ENCODE peak calls at places on chromosome 12, in four cellular contexts. One of them, this sample, is unnamed.

GRCh38 chr12:68334136-68334535 is 2.0 kb upstream of the MDM1 start:
- DNase-seq in GM12878: peak
- DNase-seq in HepG2: no peak
- DNase-seq in K562: no peak
- DNase-seq in this sample: no peak

GRCh38 chr12:3231399-3231876 is 154.3 kb downstream of the TSPAN9 start:
- DNase-seq in K562: no peak
- DNase-seq in HepG2: no peak
- DNase-seq in GM12878: no peak
- DNase-seq in this sample: peak

GRCh38 chr12:42462486-42462885 is 127.1 kb downstream of the PRICKLE1 start:
- DNase-seq in K562: no peak
- DNase-seq in GM12878: no peak
- DNase-seq in HepG2: no peak
- DNase-seq in this sample: no peak

GRCh38 chr12:467591-467990 is 7.9 kb downstream of the B4GALNT3 start:
- DNase-seq in GM12878: no peak
- DNase-seq in K562: no peak
- DNase-seq in HepG2: no peak
- DNase-seq in this sample: no peak

GRCh38 chr12:21773799-21774198 is 707 bp downstream of the KCNJ8 start:
- DNase-seq in GM12878: no peak
- DNase-seq in HepG2: no peak
- DNase-seq in K562: no peak
- DNase-seq in this sample: no peak

GRCh38 chr12:85076688-85077430 is 40.7 kb downstream of the LRRIQ1 start:
- DNase-seq in GM12878: no peak
- DNase-seq in HepG2: peak
- DNase-seq in K562: peak
- DNase-seq in this sample: no peak

GRCh38 chr12:66774921-66775320 is 96.0 kb upstream of the GRIP1 start:
- DNase-seq in K562: no peak
- DNase-seq in GM12878: no peak
- DNase-seq in HepG2: no peak
- DNase-seq in this sample: no peak

GRCh38 chr12:73629893-73630872 is 907.5 kb upstream of the ATXN7L3B start:
- DNase-seq in GM12878: no peak
- DNase-seq in HepG2: no peak
- DNase-seq in K562: no peak
- DNase-seq in this sample: peak

GRCh38 chr12:60494249-60494648 is 898.4 kb downstream of the SLC16A7 start:
- DNase-seq in K562: peak
- DNase-seq in HepG2: peak
- DNase-seq in GM12878: no peak
- DNase-seq in this sample: no peak

GRCh38 chr12:85036241-85036707 is at the start of the genes LRRIQ1 and TSPAN19:
- DNase-seq in GM12878: peak
- DNase-seq in HepG2: peak
- DNase-seq in K562: no peak
- DNase-seq in this sample: peak

GRCh38 chr12:109277255-109277898 is 31.7 kb downstream of the FOXN4 start:
- DNase-seq in K562: no peak
- DNase-seq in HepG2: no peak
- DNase-seq in GM12878: no peak
- DNase-seq in this sample: no peak

GRCh38 chr12:30985814-30986452 is 59.4 kb downstream of the TSPAN11 start:
- DNase-seq in GM12878: no peak
- DNase-seq in K562: peak
- DNase-seq in HepG2: peak
- DNase-seq in this sample: peak

GRCh38 chr12:96522690-96523089 is 33.3 kb downstream of the CFAP54 start:
- DNase-seq in HepG2: no peak
- DNase-seq in GM12878: no peak
- DNase-seq in K562: no peak
- DNase-seq in this sample: no peak

GRCh38 chr12:19234171-19234704 is 104.7 kb downstream of the PLEKHA5 start:
- DNase-seq in K562: no peak
- DNase-seq in HepG2: no peak
- DNase-seq in GM12878: no peak
- DNase-seq in this sample: no peak

GRCh38 chr12:79933580-79934264 is 1.2 kb downstream of the PPP1R12A start:
- DNase-seq in GM12878: no peak
- DNase-seq in K562: peak
- DNase-seq in HepG2: no peak
- DNase-seq in this sample: no peak

GRCh38 chr12:31612819-31613218 is 21.9 kb upstream of the DENND5B start:
- DNase-seq in HepG2: no peak
- DNase-seq in K562: no peak
- DNase-seq in GM12878: no peak
- DNase-seq in this sample: no peak

GRCh38 chr12:120984351-120984898 is 6.1 kb downstream of the HNF1A start:
- DNase-seq in K562: no peak
- DNase-seq in GM12878: no peak
- DNase-seq in HepG2: peak
- DNase-seq in this sample: no peak

GRCh38 chr12:15532364-15532977 is 210.2 kb downstream of the PTPRO start:
- DNase-seq in GM12878: peak
- DNase-seq in K562: peak
- DNase-seq in HepG2: peak
- DNase-seq in this sample: peak

GRCh38 chr12:132154341-132154761 is 10.1 kb downstream of the NOC4L start:
- DNase-seq in HepG2: peak
- DNase-seq in K562: no peak
- DNase-seq in GM12878: no peak
- DNase-seq in this sample: no peak

GRCh38 chr12:51150777-51151176 is 22.2 kb downstream of the TFCP2 start:
- DNase-seq in HepG2: no peak
- DNase-seq in K562: no peak
- DNase-seq in GM12878: no peak
- DNase-seq in this sample: no peak

GRCh38 chr12:115383668-115384067 is 699.7 kb upstream of the TBX3 start:
- DNase-seq in GM12878: no peak
- DNase-seq in HepG2: no peak
- DNase-seq in K562: no peak
- DNase-seq in this sample: no peak

GRCh38 chr12:12216349-12217017 is 50.4 kb downstream of the LRP6 start:
- DNase-seq in HepG2: peak
- DNase-seq in K562: peak
- DNase-seq in GM12878: no peak
- DNase-seq in this sample: no peak

GRCh38 chr12:78406776-78407335 is 457.7 kb upstream of the SYT1 start:
- DNase-seq in K562: no peak
- DNase-seq in GM12878: peak
- DNase-seq in HepG2: no peak
- DNase-seq in this sample: no peak
- TF ChIP-seq CBFB in K562: no peak
- TF ChIP-seq CBFB in GM12878: no peak
- TF ChIP-seq CBFB in HepG2: no peak
- TF ChIP-seq CBFB in this sample: no peak

GRCh38 chr12:102234599-102234998 is 37.0 kb upstream of the PMCH start:
- DNase-seq in HepG2: no peak
- DNase-seq in GM12878: no peak
- DNase-seq in K562: no peak
- DNase-seq in this sample: no peak

GRCh38 chr12:102227954-102228353 is 30.3 kb upstream of the PMCH start:
- DNase-seq in K562: no peak
- DNase-seq in HepG2: no peak
- DNase-seq in GM12878: no peak
- DNase-seq in this sample: no peak

DNA sequence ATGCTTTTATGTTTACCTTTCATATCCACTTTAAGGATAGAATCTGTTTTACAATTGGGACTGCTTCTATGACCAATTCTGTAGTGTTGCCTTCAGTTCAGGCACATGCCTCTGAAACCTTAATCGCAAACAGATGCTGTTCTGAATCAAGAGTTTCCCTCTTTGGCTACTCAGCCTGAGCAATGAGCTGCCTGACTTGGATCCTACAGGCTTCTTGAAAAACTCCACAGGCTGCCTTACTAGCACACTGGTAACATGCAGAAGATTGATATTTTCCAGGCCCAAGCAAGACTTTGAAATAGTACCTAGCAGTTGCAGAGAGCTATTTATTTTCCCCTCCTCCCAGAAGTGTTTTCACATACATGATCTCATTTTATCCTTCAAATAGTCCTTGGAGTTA is 34.8 kb upstream of the PMCH start:
- DNase-seq in K562: no peak
- DNase-seq in GM12878: no peak
- DNase-seq in HepG2: no peak
- DNase-seq in this sample: no peak
- TF ChIP-seq ATF3 in K562: no peak
- TF ChIP-seq ATF3 in GM12878: no peak
- TF ChIP-seq ATF3 in HepG2: no peak
- TF ChIP-seq ATF3 in this sample: no peak

GRCh38 chr12:52392465-52393007 is 7.1 kb upstream of the KRT84 start:
- DNase-seq in HepG2: no peak
- DNase-seq in K562: no peak
- DNase-seq in GM12878: no peak
- DNase-seq in this sample: no peak

GRCh38 chr12:52394836-52395405 is 9.5 kb upstream of the KRT84 start:
- DNase-seq in HepG2: no peak
- DNase-seq in GM12878: no peak
- DNase-seq in K562: no peak
- DNase-seq in this sample: no peak

GRCh38 chr12:52396656-52397055 is 9.5 kb downstream of the KRT82 start:
- DNase-seq in GM12878: no peak
- DNase-seq in HepG2: no peak
- DNase-seq in K562: no peak
- DNase-seq in this sample: no peak

GRCh38 chr12:52398176-52398575 is 8.0 kb downstream of the KRT82 start:
- DNase-seq in GM12878: no peak
- DNase-seq in HepG2: no peak
- DNase-seq in K562: no peak
- DNase-seq in this sample: no peak

DNA sequence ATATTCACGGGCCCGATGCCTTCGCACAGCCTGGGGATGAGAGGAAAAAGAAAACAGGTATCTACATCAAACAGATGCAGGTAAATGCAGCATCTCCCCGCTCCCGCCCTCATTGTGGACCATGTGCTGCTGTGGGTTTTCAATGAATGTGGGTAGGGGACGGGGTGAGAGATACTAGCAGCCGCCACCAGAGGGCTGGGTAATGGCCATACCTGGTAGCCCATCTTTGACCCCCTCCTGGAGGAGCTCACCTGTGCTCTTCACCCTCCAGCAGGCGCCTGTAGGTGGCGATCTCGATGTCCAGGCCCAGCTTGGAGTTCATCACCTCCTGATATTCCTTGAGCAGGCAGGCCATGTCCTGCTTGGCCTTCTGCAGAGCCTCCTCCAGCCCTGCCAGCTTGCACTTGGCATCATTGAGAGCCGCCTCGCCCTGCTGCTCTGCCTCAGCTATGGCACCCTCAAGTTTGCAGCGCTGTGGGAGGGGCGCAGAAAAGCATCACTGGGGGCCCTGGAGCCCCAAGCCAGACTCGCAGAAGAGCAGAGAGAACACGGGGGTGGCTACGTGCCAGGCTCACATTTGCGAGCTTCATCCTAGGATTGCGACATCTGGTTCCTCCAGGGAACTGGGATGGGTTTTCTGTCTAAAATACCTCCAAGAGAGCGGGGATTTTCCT is 10.2 kb downstream of the KRT82 start:
- DNase-seq in GM12878: no peak
- DNase-seq in K562: peak
- DNase-seq in HepG2: peak
- DNase-seq in this sample: peak
- TF ChIP-seq CTCF in GM12878: peak
- TF ChIP-seq CTCF in K562: peak
- TF ChIP-seq CTCF in HepG2: peak
- TF ChIP-seq CTCF in this sample: peak

DNA sequence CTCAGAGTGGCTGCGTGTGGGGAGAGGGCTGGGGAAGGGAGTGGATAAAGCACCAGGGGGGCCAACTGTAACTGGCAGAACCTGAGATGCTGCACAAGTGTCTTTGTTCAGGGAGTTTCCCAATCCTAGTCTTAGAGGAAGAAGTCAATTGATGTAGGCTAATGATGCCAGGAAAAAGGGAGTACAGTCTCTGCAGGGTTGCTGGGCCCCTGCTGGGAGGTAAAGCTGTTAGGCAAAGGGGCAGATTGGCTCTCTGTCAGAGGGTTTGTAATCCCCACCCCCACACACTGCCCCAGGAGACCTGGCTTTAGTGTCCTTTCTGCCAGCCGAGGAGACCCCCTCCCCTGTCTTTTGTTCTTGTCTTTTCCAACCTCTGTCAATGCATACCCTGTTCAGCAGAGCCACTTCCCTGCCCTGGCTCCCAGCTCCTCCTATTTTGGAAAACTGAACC is 178.4 kb downstream of the KCNA5 start:
- DNase-seq in HepG2: no peak
- DNase-seq in K562: no peak
- DNase-seq in GM12878: no peak
- DNase-seq in this sample: peak
- TF ChIP-seq CBFB in HepG2: no peak
- TF ChIP-seq CBFB in K562: no peak
- TF ChIP-seq CBFB in GM12878: no peak
- TF ChIP-seq CBFB in this sample: no peak

DNA sequence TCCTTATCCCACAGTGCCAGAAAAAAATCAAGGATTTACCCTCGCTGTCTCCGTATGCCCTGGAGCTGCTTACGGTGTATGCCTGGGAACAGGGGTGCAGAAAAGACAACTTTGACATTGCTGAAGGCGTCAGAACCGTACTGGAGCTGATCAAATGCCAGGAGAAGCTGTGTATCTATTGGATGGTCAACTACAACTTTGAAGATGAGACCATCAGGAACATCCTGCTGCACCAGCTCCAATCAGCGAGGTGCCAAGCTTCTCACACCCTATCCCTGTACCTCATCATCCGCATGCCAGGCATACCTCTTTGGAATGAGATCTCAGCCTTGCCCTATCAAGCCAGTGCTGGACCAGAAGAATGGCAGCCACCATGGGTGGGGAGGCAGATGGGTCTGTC is 19.2 kb downstream of the OAS2 start:
- DNase-seq in GM12878: no peak
- DNase-seq in K562: no peak
- DNase-seq in HepG2: no peak
- DNase-seq in this sample: no peak
- TF ChIP-seq ATF3 in GM12878: no peak
- TF ChIP-seq ATF3 in K562: no peak
- TF ChIP-seq ATF3 in HepG2: no peak
- TF ChIP-seq ATF3 in this sample: no peak

This sample was measured in WTC11.